ENCODE peak calls at places on chromosomes 6 and 20, in seven cellular contexts. O, R, J, E, G, D and K are unnamed samples.

GRCh38 chr6:16059496-16059895 is 69.4 kb upstream of the MYLIP start:
- DNase-seq in O (no peak), R (no peak), J (no peak), E (peak; percentile 49), G (no peak), D (no peak), K (no peak)

GRCh38 chr6:4371207-4371921 is 236.0 kb upstream of the ECI2 start:
- DNase-seq in O (no peak), R (peak; percentile 91), J (no peak), E (no peak), G (no peak), D (no peak), K (no peak)

GRCh38 chr20:48916699-48917098 is 4.8 kb upstream of the ARFGEF2 start:
- DNase-seq in O (no peak), R (no peak), J (no peak), E (no peak), G (no peak), D (no peak), K (no peak)

GRCh38 chr6:10736721-10737120 is 10.9 kb upstream of the TMEM14B start:
- DNase-seq in O (no peak), R (no peak), J (no peak), E (no peak), G (no peak), D (no peak), K (no peak)

GRCh38 chr6:158445426-158446085 is 114.3 kb upstream of the TMEM181 start:
- DNase-seq in O (no peak), R (no peak), J (no peak), E (no peak), G (no peak), D (no peak), K (no peak)

GRCh38 chr20:11935754-11936551 is 18.3 kb downstream of the BTBD3 start:
- DNase-seq in O (no peak), R (no peak), J (peak; percentile 17), E (no peak), G (no peak), D (no peak), K (no peak)

GRCh38 chr6:130970839-130971410 is 92.1 kb downstream of the EPB41L2 start:
- DNase-seq in O (no peak), R (no peak), J (no peak), E (no peak), G (no peak), D (no peak), K (no peak)

GRCh38 chr20:17939622-17940446 is 28.8 kb downstream of the SNX5 start:
- DNase-seq in O (no peak), R (no peak), J (no peak), E (peak; percentile 60), G (no peak), D (no peak), K (no peak)

GRCh38 chr6:36217188-36217587 is 20.6 kb downstream of the BRPF3 start:
- DNase-seq in O (no peak), R (peak; percentile 75), J (no peak), E (no peak), G (no peak), D (no peak), K (no peak)

GRCh38 chr6:131210469-131210868 is 75.2 kb downstream of the AKAP7 start:
- DNase-seq in O (no peak), R (no peak), J (no peak), E (no peak), G (no peak), D (no peak), K (no peak)

GRCh38 chr20:5078399-5078958 is 41.3 kb downstream of the PCNA start:
- DNase-seq in O (no peak), R (peak; percentile 63), J (peak; percentile 60), E (no peak), G (no peak), D (peak; percentile 98), K (no peak)

GRCh38 chr6:170152989-170153388 is 137.9 kb downstream of the DLL1 start:
- DNase-seq in O (peak; percentile 63), R (peak; percentile 38), J (peak; percentile 32), E (no peak), G (peak; percentile 38), D (no peak), K (no peak)

GRCh38 chr6:33731751-33732282 is 14.9 kb downstream of the IP6K3 start:
- DNase-seq in O (no peak), R (no peak), J (no peak), E (no peak), G (peak; percentile 38), D (no peak), K (no peak)

GRCh38 chr6:34234667-34235604 is 1.7 kb upstream of the HMGA1 start:
- DNase-seq in O (no peak), R (peak; percentile 87), J (no peak), E (peak; percentile 90), G (no peak), D (no peak), K (no peak)

GRCh38 chr6:33826537-33826936 is 22.7 kb upstream of the MLN start:
- DNase-seq in O (no peak), R (no peak), J (no peak), E (no peak), G (no peak), D (no peak), K (no peak)

GRCh38 chr20:3784226-3784853 is 2.2 kb downstream of the CENPB start:
- DNase-seq in O (no peak), R (no peak), J (no peak), E (no peak), G (no peak), D (no peak), K (no peak)

GRCh38 chr6:56594699-56595098 is 48.0 kb downstream of the DST start:
- DNase-seq in O (no peak), R (no peak), J (no peak), E (no peak), G (no peak), D (peak; percentile 24), K (no peak)

GRCh38 chr6:15744824-15745402 is 82.1 kb upstream of the DTNBP1 start:
- DNase-seq in O (no peak), R (no peak), J (no peak), E (no peak), G (no peak), D (no peak), K (no peak)

GRCh38 chr6:110542311-110543024 is 66.1 kb upstream of the SLC22A16 start:
- DNase-seq in O (no peak), R (no peak), J (no peak), E (no peak), G (no peak), D (no peak), K (peak; percentile 56)

GRCh38 chr6:161379828-161380598 is 106.2 kb upstream of the AGPAT4 start:
- DNase-seq in O (no peak), R (peak; percentile 89), J (no peak), E (no peak), G (no peak), D (no peak), K (peak; percentile 48)

GRCh38 chr20:34538671-34539123 is 19.8 kb upstream of the MAP1LC3A start:
- DNase-seq in O (no peak), R (peak; percentile 69), J (peak; percentile 61), E (peak; percentile 82), G (peak; percentile 52), D (no peak), K (peak; percentile 77)

GRCh38 chr6:27863962-27864905 is 48.0 kb downstream of the OR2B2 start:
- DNase-seq in O (no peak), R (peak; percentile 43), J (no peak), E (peak; percentile 45), G (no peak), D (no peak), K (no peak)

GRCh38 chr20:53579581-53580375 is 13.9 kb downstream of the ZNF217 start:
- DNase-seq in O (no peak), R (peak; percentile 37), J (peak; percentile 99), E (no peak), G (no peak), D (no peak), K (no peak)

GRCh38 chr20:9889270-9889981 is 50.5 kb upstream of the PAK5 start:
- DNase-seq in O (no peak), R (no peak), J (peak; percentile 35), E (no peak), G (peak; percentile 9), D (peak; percentile 25), K (no peak)
- TF ChIP-seq JUND in O (no peak), R (no peak), J (no peak), E (no peak), G (no peak), D (no peak), K (no peak)

GRCh38 chr6:80214436-80215022 is 108.1 kb downstream of the BCKDHB start:
- DNase-seq in O (peak; percentile 22), R (peak; percentile 65), J (peak; percentile 29), E (no peak), G (peak; percentile 11), D (no peak), K (peak; percentile 45)
- TF ChIP-seq JUND in O (no peak), R (no peak), J (no peak), E (no peak), G (no peak), D (no peak), K (no peak)

GRCh38 chr20:54874718-54875117 is 399.3 kb downstream of the DOK5 start:
- DNase-seq in O (no peak), R (no peak), J (no peak), E (no peak), G (no peak), D (no peak), K (no peak)
- TF ChIP-seq JUND in O (no peak), R (no peak), J (no peak), E (no peak), G (no peak), D (no peak), K (no peak)

GRCh38 chr6:6438286-6438685 is 117.8 kb upstream of the F13A1 start:
- DNase-seq in O (no peak), R (no peak), J (no peak), E (no peak), G (no peak), D (no peak), K (no peak)
- TF ChIP-seq JUND in O (no peak), R (no peak), J (no peak), E (no peak), G (no peak), D (no peak), K (no peak)

GRCh38 chr20:59939052-59939878 is 840 bp downstream of the PPP1R3D start:
- DNase-seq in O (no peak), R (peak; percentile 5), J (no peak), E (peak; percentile 61), G (no peak), D (no peak), K (no peak)
- TF ChIP-seq JUND in O (no peak), R (no peak), J (peak; percentile 19), E (no peak), G (no peak), D (no peak), K (no peak)